ENCODE peak calls at places on chromosomes 4 and X, in five cellular contexts. I is HFF-Myc, V is uterus, T is AG10803, H is choroid plexus epithelial cell. P is an unnamed sample.

GRCh38 chrX:65516756-65517155 is 17.8 kb downstream of the LAS1L start:
- DNase-seq in I (no peak), V (no peak), T (no peak), H (no peak), P (no peak)

GRCh38 chr4:1402021-1402515 is 4.2 kb downstream of the NKX1-1 start:
- DNase-seq in I (no peak), V (no peak), T (no peak), H (no peak), P (no peak)

GRCh38 chrX:19747672-19748610 is 139.5 kb downstream of the SH3KBP1 start:
- DNase-seq in I (no peak), V (no peak), T (no peak), H (no peak), P (no peak)

GRCh38 chr4:164779811-164780216 is 25.9 kb downstream of the SMIM31 start:
- DNase-seq in I (peak), V (no peak), T (peak), H (peak), P (peak)

GRCh38 chrX:31551913-31552312 is 480.1 kb upstream of the FTHL17 start:
- DNase-seq in I (no peak), V (no peak), T (no peak), H (peak), P (no peak)

GRCh38 chrX:80511969-80512760 is 91.9 kb downstream of the TENT5D start:
- DNase-seq in I (no peak), V (no peak), T (no peak), H (no peak), P (no peak)

GRCh38 chr4:95091272-95091671 is 333.5 kb downstream of the BMPR1B start:
- DNase-seq in I (no peak), V (no peak), T (peak), H (peak), P (no peak)

GRCh38 chrX:47224896-47225290 is 6.4 kb downstream of the CDK16 start:
- DNase-seq in I (no peak), V (no peak), T (no peak), H (no peak), P (no peak)

GRCh38 chr4:98522062-98522461 is 136.3 kb downstream of the TSPAN5 start:
- DNase-seq in I (no peak), V (no peak), T (no peak), H (peak), P (no peak)

GRCh38 chrX:331772-332495 is 13.3 kb upstream of the GTPBP6 start:
- DNase-seq in I (no peak), V (no peak), T (no peak), H (no peak), P (no peak)

GRCh38 chr4:150579591-150580234 is 2.2 kb upstream of the MAB21L2 start:
- DNase-seq in I (no peak), V (no peak), T (peak), H (peak), P (no peak)

GRCh38 chrX:12686324-12686723 is 104.9 kb upstream of the PRPS2 start:
- DNase-seq in I (no peak), V (no peak), T (no peak), H (no peak), P (no peak)

GRCh38 chr4:37528161-37528560 is 158.0 kb downstream of the RELL1 start:
- DNase-seq in I (no peak), V (no peak), T (no peak), H (peak), P (no peak)

GRCh38 chrX:39145859-39146258 is 344.6 kb downstream of the MID1IP1 start:
- DNase-seq in I (no peak), V (no peak), T (no peak), H (no peak), P (no peak)

GRCh38 chr4:165612936-165613335 is 234.1 kb downstream of the CPE start:
- DNase-seq in I (no peak), V (no peak), T (no peak), H (no peak), P (no peak)

DNA sequence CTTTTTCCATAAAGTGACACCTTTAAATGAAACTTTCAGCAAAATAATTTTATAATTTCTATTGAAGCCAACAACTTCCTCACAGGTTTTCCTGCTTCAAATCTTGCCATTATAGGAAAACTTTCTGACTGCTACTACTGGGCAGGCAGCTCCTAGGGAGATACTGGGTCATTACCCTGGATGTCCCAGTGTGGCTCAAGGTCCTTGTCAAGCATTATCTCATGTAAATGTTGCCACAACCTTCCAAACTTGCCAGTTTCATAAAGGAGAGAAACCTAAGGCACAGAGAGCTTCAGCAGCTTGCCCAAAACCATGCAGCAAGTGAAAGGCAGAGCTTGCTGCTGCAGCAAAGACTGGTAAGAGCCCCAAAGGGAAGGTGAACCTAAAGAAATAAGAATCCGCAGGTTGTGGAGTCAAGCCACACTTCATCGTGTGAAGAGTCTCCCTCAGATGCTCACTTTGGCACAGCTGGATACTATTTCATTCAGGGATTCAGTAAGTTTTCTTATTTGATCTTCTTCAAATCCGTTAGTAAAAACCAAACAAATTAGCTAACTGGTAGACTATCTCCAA is 2.4 kb downstream of the MPP1 start:
- DNase-seq in I (no peak), V (no peak), T (no peak), H (no peak), P (no peak)
- H3K4me3 ChIP-seq in I (no peak), V (no peak), T (no peak), H (no peak), P (no peak)

GRCh38 chr4:148438047-148438446 is 4.2 kb downstream of the NR3C2 start:
- DNase-seq in I (no peak), V (no peak), T (no peak), H (no peak), P (no peak)
- TF ChIP-seq CTCF in I (no peak), V (no peak), T (no peak), H (peak), P (no peak)

GRCh38 chr4:160299608-160300007 is 1196.7 kb downstream of the RAPGEF2 start:
- DNase-seq in I (no peak), V (no peak), T (no peak), H (peak), P (no peak)
- H3K4me3 ChIP-seq in I (no peak), V (no peak), T (no peak), H (no peak), P (no peak)

GRCh38 chr4:153576443-153576774 is 107.7 kb upstream of the TLR2 start:
- DNase-seq in I (no peak), V (no peak), T (no peak), H (no peak), P (no peak)
- TF ChIP-seq CTCF in I (no peak), V (no peak), T (no peak), H (no peak), P (no peak)

GRCh38 chr4:176995-177394 is 52.7 kb downstream of the ZNF718 start:
- DNase-seq in I (no peak), V (no peak), T (no peak), H (no peak), P (no peak)
- H3K4me3 ChIP-seq in I (no peak), V (no peak), T (no peak), H (no peak), P (no peak)

GRCh38 chrX:131789664-131790063 is 233.4 kb upstream of the STK26 start:
- DNase-seq in I (no peak), V (no peak), T (no peak), H (no peak), P (no peak)

GRCh38 chrX:131778269-131779218 is 234.7 kb downstream of the OR13H1 start:
- DNase-seq in I (no peak), V (peak), T (no peak), H (no peak), P (no peak)

GRCh38 chrX:131779313-131779712 is 235.4 kb downstream of the OR13H1 start:
- DNase-seq in I (no peak), V (no peak), T (no peak), H (no peak), P (no peak)

DNA sequence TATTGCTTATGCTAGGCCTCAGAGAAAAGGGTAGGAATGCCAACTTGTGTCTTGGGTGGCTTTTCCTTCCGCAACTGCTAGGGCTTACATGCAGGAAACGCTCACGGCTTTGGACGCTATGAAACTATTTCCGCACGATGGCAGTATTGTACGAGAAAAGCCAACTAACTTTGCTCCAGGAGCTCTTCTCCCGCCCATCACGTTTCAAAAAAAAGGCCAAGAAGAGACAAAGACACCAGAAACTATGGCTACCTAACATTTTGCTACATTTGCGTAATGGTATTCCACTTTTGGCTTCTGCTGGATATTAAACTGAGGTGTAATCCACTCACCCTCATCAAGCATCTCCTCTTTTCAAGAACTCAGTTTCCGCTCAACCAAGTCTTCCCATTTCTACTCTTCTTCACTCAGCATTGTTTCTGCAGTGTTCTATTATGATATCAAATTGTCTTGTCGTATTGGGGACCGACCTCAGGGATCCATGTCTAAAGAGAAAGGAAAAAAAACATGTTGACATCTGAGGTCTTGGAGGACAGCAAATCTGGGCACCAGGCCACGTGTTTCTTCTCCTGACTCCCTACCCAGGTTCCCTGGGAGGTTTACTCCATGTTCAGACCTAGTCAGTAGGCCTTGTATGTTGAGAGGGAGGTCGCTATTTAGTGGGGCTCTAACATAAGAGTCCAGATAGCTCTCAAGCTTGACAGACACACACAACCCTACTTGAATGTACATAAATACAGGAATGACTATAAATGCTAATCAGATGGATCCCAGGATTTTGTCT is 239.4 kb upstream of the STK26 start:
- DNase-seq in I (no peak), V (peak), T (no peak), H (no peak), P (peak)
- TF ChIP-seq CTCF in I (no peak), V (peak), T (no peak), H (no peak), P (peak)

GRCh38 chrX:48835524-48836329 is at the start of gene PCSK1N:
- DNase-seq in I (no peak), V (no peak), T (no peak), H (no peak), P (no peak)
- H3K4me3 ChIP-seq in I (peak), V (no peak), T (no peak), H (no peak), P (no peak)

GRCh38 chr4:17647927-17648326 is 33.5 kb downstream of the MED28 start:
- DNase-seq in I (no peak), V (no peak), T (no peak), H (no peak), P (no peak)
- TF ChIP-seq CTCF in I (peak), V (no peak), T (no peak), H (peak), P (no peak)